ENCODE peak calls at places on chromosomes 12 and 14, in six cellular contexts. One of them, this sample, is unnamed.

GRCh38 chr12:64666054-64666914 is 56.0 kb downstream of the RASSF3 start:
- DNase-seq in stomach: no peak
- DNase-seq in HL-60: no peak
- DNase-seq in endothelial cell of umbilical vein: peak
- DNase-seq in H1: no peak
- DNase-seq in HepG2: peak
- DNase-seq in this sample: no peak

GRCh38 chr14:104750658-104751057 is 2.3 kb upstream of the SIVA1 start:
- DNase-seq in stomach: no peak
- DNase-seq in HL-60: no peak
- DNase-seq in endothelial cell of umbilical vein: no peak
- DNase-seq in H1: no peak
- DNase-seq in HepG2: peak
- DNase-seq in this sample: no peak

GRCh38 chr14:91246051-91246852 is 1.7 kb upstream of the GPR68 start:
- DNase-seq in stomach: no peak
- DNase-seq in HL-60: no peak
- DNase-seq in endothelial cell of umbilical vein: no peak
- DNase-seq in H1: no peak
- DNase-seq in HepG2: no peak
- DNase-seq in this sample: no peak

GRCh38 chr14:24665440-24665991 is 31.5 kb upstream of the GZMB start:
- DNase-seq in stomach: no peak
- DNase-seq in HL-60: no peak
- DNase-seq in endothelial cell of umbilical vein: no peak
- DNase-seq in H1: no peak
- DNase-seq in HepG2: no peak
- DNase-seq in this sample: no peak

GRCh38 chr12:93991882-93992415 is 156.4 kb upstream of the PLXNC1 start:
- DNase-seq in stomach: no peak
- DNase-seq in HL-60: no peak
- DNase-seq in endothelial cell of umbilical vein: no peak
- DNase-seq in H1: no peak
- DNase-seq in HepG2: no peak
- DNase-seq in this sample: no peak

GRCh38 chr12:29245246-29245645 is 96.2 kb downstream of the FAR2 start:
- DNase-seq in stomach: no peak
- DNase-seq in HL-60: no peak
- DNase-seq in endothelial cell of umbilical vein: no peak
- DNase-seq in H1: no peak
- DNase-seq in HepG2: no peak
- DNase-seq in this sample: no peak

GRCh38 chr12:77888611-77889010 is 57.9 kb downstream of the NAV3 start:
- DNase-seq in stomach: no peak
- DNase-seq in HL-60: no peak
- DNase-seq in endothelial cell of umbilical vein: peak
- DNase-seq in H1: no peak
- DNase-seq in HepG2: peak
- DNase-seq in this sample: no peak

GRCh38 chr12:29726321-29726692 is 57.4 kb downstream of the TMTC1 start:
- DNase-seq in stomach: no peak
- DNase-seq in HL-60: no peak
- DNase-seq in endothelial cell of umbilical vein: peak
- DNase-seq in H1: no peak
- DNase-seq in HepG2: no peak
- DNase-seq in this sample: no peak

GRCh38 chr12:118259079-118259478 is 113.6 kb downstream of the TAOK3 start:
- DNase-seq in stomach: no peak
- DNase-seq in HL-60: no peak
- DNase-seq in endothelial cell of umbilical vein: no peak
- DNase-seq in H1: no peak
- DNase-seq in HepG2: no peak
- DNase-seq in this sample: no peak

GRCh38 chr12:104154286-104154685 is 16.3 kb upstream of the NFYB start:
- DNase-seq in stomach: no peak
- DNase-seq in HL-60: no peak
- DNase-seq in endothelial cell of umbilical vein: no peak
- DNase-seq in H1: no peak
- DNase-seq in HepG2: no peak
- DNase-seq in this sample: no peak

DNA sequence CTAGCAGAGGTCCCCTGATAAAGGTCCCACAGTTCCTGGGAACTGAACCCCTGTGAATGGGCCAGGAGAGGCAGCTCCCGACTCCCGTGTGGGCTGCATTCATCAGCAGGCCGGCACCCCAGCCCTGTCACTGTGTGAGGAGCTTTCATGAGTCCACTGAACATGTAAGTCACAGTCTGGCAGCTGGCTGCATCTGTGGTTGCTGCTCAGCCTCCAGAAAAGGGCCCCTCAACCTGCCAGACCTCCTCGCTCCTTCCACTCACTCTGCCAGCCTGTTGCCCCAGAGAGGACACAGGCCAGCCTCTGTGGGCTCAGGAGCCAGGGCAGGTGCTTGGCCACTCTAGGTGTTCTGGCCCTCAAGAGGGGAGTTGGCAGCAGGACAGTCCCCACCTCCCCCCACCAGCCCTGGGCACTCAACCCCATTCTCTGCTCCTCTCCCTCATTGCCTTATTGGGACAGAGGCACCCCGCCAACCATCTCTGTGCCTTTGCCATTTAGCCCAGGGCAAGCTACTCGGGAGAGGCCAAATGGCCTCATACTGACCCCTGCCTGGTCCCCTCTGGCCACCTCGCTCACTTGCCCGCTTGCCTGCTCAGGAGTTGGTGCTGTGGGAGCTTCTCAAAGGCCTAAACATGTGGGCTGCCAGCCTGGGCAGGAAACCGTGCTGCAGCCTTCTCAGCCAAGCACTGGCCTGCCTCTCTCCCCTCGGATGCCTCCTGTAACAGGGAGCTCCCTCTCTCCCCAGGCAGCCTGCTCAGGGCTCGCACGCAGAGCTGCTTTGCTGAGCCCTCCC is 1.9 kb downstream of the RTL1 start:
- DNase-seq in stomach: no peak
- DNase-seq in HL-60: no peak
- DNase-seq in endothelial cell of umbilical vein: no peak
- DNase-seq in H1: no peak
- DNase-seq in HepG2: no peak
- DNase-seq in this sample: no peak
- TF ChIP-seq POLR2AphosphoS5 in stomach: no peak
- TF ChIP-seq POLR2AphosphoS5 in HL-60: no peak
- TF ChIP-seq POLR2AphosphoS5 in endothelial cell of umbilical vein: no peak
- TF ChIP-seq POLR2AphosphoS5 in H1: no peak
- TF ChIP-seq POLR2AphosphoS5 in HepG2: no peak
- TF ChIP-seq POLR2AphosphoS5 in this sample: no peak

DNA sequence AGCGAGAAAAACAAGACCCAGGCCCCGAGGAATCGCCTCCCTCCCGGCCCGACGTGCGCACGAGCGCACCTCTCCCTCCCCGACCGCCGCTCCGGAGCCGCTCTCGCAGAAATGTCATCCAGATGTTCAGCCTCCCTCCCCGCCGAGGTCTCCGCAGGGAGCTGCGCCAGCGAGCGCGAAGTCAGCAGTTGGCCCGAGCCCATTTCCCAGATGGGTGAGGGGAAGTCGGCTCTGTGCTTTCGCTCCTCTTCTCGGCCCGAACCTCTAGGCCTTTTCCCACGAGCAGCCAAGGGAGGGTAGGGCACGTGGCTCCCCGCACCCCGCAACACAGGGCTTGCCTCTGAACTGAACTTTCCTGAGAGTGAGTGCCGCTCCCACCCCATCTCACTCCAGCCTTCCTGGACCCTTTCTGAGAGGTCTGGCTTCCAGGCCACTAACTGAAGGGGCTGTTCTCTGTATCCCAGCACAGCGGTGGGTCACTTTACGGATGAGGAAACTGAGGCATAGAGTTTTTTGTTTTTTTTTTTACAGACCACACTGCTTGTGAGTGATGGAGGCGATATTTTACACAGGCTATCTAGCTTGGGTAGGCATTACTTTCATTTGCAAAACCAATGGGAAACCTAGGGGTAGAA is 1.0 kb upstream of the TGFB3 start:
- DNase-seq in stomach: no peak
- DNase-seq in HL-60: no peak
- DNase-seq in endothelial cell of umbilical vein: peak
- DNase-seq in H1: no peak
- DNase-seq in HepG2: no peak
- DNase-seq in this sample: no peak
- TF ChIP-seq POLR2AphosphoS5 in stomach: no peak
- TF ChIP-seq POLR2AphosphoS5 in HL-60: no peak
- TF ChIP-seq POLR2AphosphoS5 in endothelial cell of umbilical vein: no peak
- TF ChIP-seq POLR2AphosphoS5 in H1: no peak
- TF ChIP-seq POLR2AphosphoS5 in HepG2: no peak
- TF ChIP-seq POLR2AphosphoS5 in this sample: no peak

GRCh38 chr12:45591635-45592034 is 137.9 kb upstream of the ARID2 start:
- DNase-seq in stomach: no peak
- DNase-seq in HL-60: no peak
- DNase-seq in endothelial cell of umbilical vein: no peak
- DNase-seq in H1: no peak
- DNase-seq in HepG2: no peak
- DNase-seq in this sample: no peak
- TF ChIP-seq POLR2AphosphoS5 in stomach: no peak
- TF ChIP-seq POLR2AphosphoS5 in HL-60: no peak
- TF ChIP-seq POLR2AphosphoS5 in endothelial cell of umbilical vein: no peak
- TF ChIP-seq POLR2AphosphoS5 in H1: no peak
- TF ChIP-seq POLR2AphosphoS5 in HepG2: no peak
- TF ChIP-seq POLR2AphosphoS5 in this sample: no peak

DNA sequence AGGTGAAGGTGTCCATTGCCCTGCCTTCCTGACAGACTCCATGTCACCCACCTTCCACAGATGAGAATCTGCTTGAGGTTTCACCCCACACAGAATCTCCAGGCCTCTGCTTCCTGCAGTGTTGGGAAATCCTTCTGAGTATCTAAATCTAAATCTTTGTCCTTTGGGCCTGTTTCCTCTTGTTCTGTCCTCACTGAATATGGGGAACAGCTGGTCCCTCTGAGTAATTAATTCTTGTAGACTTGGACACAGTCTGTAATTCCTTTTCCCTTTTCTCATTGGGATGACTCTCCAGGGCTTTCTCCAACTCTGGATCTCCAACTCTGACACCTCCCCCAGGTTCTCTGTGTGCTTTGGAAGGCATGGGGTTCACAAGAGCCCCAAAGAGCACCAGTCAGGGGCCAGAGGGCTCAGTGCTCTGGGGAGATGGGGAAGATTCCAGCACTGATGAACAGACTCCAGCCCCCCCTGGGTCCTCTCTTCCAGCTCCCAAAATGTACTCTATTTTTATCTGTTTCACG is 2.3 kb upstream of the ACVRL1 start:
- DNase-seq in stomach: no peak
- DNase-seq in HL-60: no peak
- DNase-seq in endothelial cell of umbilical vein: no peak
- DNase-seq in H1: no peak
- DNase-seq in HepG2: no peak
- DNase-seq in this sample: no peak
- TF ChIP-seq POLR2AphosphoS5 in stomach: peak
- TF ChIP-seq POLR2AphosphoS5 in HL-60: no peak
- TF ChIP-seq POLR2AphosphoS5 in endothelial cell of umbilical vein: no peak
- TF ChIP-seq POLR2AphosphoS5 in H1: no peak
- TF ChIP-seq POLR2AphosphoS5 in HepG2: no peak
- TF ChIP-seq POLR2AphosphoS5 in this sample: no peak

This sample was measured in GM12892.